ENCODE peak calls at places on chromosomes 3 and 15, in five cellular contexts. I is CD4-positive, alpha-beta T cell; Z is heart left ventricle; S is ovary; V is ascending aorta. Y is an unnamed sample.

GRCh38 chr15:101258238-101259144 is 6.6 kb upstream of the CHSY1 start:
- DNase-seq in V (no peak), I (no peak), S (peak), Z (peak), Y (no peak)

GRCh38 chr3:183031826-183032225 is 51.5 kb upstream of the DCUN1D1 start:
- DNase-seq in S (no peak), V (no peak), Z (no peak), I (no peak), Y (no peak)

GRCh38 chr15:101439920-101440319 is 49.6 kb downstream of the PCSK6 start:
- DNase-seq in I (no peak), S (no peak), Z (no peak), V (no peak), Y (no peak)

GRCh38 chr3:170490828-170491560 is 72.3 kb downstream of the CLDN11 start:
- DNase-seq in Z (no peak), I (no peak), S (no peak), V (no peak), Y (no peak)

GRCh38 chr3:166195808-166196207 is 358.6 kb upstream of the BCHE start:
- DNase-seq in I (no peak), V (no peak), S (no peak), Z (no peak), Y (no peak)

GRCh38 chr3:106365061-106365691 is 496.4 kb upstream of the CBLB start:
- DNase-seq in S (no peak), Z (no peak), I (no peak), V (no peak), Y (no peak)

GRCh38 chr3:111210003-111210699 is 138.5 kb downstream of the NECTIN3 start:
- DNase-seq in Z (no peak), V (no peak), S (no peak), I (no peak), Y (no peak)

GRCh38 chr3:173618703-173619102 is 221.2 kb downstream of the NLGN1 start:
- DNase-seq in S (no peak), I (no peak), Z (peak), V (no peak), Y (no peak)

GRCh38 chr3:107985496-107985895 is 105.3 kb downstream of the CD47 start:
- DNase-seq in I (no peak), Z (no peak), S (no peak), V (no peak), Y (no peak)

GRCh38 chr15:36185845-36186244 is 393.6 kb upstream of the CDIN1 start:
- DNase-seq in Z (no peak), V (no peak), S (no peak), I (no peak), Y (no peak)

GRCh38 chr3:170564664-170565063 is 21.2 kb downstream of the SLC7A14 start:
- DNase-seq in Z (no peak), S (no peak), V (no peak), I (no peak), Y (no peak)

GRCh38 chr15:82882250-82882928 is 70.1 kb downstream of the HOMER2 start:
- DNase-seq in S (no peak), V (no peak), Z (no peak), I (no peak), Y (no peak)

DNA sequence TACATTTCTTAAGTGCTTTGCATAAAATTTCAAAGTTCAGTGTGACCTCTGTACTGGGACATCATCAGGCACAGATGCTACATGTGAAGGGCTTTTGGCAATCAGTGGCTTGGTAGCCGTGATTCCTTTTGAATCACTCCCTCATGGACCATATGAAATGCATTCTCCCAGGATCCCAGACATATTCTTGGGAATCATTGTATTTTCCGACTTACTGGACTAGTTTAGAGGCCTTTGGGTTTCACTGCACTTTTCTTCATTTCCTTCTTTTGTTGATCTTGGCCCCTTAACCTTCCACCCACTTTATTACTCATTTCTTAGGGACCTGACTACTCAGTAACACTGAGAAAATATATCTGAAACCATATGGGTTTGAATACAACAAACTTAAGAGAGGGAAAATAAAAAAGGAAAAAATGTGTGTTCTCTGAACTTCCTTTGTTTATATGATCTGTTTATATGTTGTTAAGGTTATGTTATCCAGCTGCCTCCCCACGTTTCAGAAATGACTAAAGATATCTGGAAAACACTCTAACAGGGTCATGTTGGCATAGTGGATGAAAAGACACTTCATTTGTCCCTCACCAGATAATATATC is 35.1 kb downstream of the HMG20A start:
- DNase-seq in S (no peak), Z (peak), V (no peak), I (no peak), Y (no peak)
- H3K27ac ChIP-seq in S (no peak), Z (peak), V (peak), I (no peak), Y (no peak)

GRCh38 chr15:99250494-99251435 is 516 bp upstream of the LRRC28 start:
- DNase-seq in Z (peak), V (peak), I (peak), S (peak), Y (peak)
- TF ChIP-seq CTCF in Z (no peak), V (no peak), I (no peak), S (no peak), Y (no peak)

GRCh38 chr3:50163572-50163971 is 8.4 kb downstream of the SEMA3F start:
- DNase-seq in Z (no peak), I (no peak), S (no peak), V (no peak), Y (no peak)

GRCh38 chr3:50165388-50166308 is 10.5 kb downstream of the SEMA3F start:
- DNase-seq in Z (peak), V (no peak), I (no peak), S (peak), Y (no peak)

GRCh38 chr3:50164056-50164455 is 8.9 kb downstream of the SEMA3F start:
- DNase-seq in I (no peak), Z (no peak), S (peak), V (peak), Y (no peak)

GRCh38 chr3:50164984-50165383 is 9.9 kb downstream of the SEMA3F start:
- DNase-seq in Z (no peak), V (no peak), I (no peak), S (no peak), Y (no peak)

GRCh38 chr3:50164481-50164880 is 9.4 kb downstream of the SEMA3F start:
- DNase-seq in I (no peak), Z (no peak), V (no peak), S (no peak), Y (no peak)
- H3K27ac ChIP-seq in I (no peak), Z (peak), V (peak), S (no peak), Y (peak)

DNA sequence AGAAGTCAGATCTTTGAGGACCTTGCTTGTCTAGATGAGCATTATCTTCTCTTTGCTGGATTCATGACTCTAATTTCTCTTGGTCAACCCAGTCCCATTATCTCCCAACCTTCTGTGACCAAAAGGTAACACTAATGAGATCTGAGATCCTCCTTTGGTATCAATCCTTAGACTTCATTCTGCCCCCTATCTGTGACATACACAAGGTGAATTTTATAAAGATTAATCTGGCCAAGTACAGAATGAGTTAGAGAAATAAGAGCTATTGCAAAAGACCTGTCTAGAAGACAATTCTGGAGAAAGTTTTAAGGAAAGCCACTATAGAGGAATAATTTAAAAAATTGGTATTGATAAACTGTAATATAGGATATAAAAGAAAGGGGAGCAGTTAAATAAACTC is 113.8 kb upstream of the KCNMB2 start:
- DNase-seq in I (no peak), Z (no peak), V (no peak), S (no peak), Y (no peak)
- TF ChIP-seq CTCF in I (no peak), Z (no peak), V (no peak), S (no peak), Y (no peak)

DNA sequence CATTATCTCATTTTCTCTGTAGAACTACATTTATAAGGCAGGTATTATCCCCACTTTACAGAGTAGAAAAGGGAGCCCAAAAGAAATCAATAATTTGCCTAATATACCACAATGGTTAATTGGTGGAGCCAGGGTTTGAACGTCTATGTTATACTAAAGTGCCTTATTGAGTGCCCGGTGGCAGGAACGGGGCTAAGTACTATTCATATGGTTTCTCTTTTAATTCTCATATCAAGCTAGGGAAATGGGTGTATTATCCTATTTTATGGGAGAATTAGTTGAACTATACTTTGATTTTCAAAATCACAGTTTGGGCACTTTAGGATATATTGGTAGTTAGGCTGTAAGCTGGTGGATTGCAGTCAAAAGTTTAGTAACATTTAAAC is 1.5 kb downstream of the CEP97 start:
- DNase-seq in S (no peak), Z (no peak), V (no peak), I (no peak), Y (no peak)
- H3K27ac ChIP-seq in S (no peak), Z (no peak), V (no peak), I (no peak), Y (no peak)

GRCh38 chr15:69576035-69576526 is 123.5 kb downstream of the RPLP1 start:
- DNase-seq in S (no peak), I (peak), Z (peak), V (no peak), Y (no peak)
- TF ChIP-seq CTCF in S (no peak), I (peak), Z (peak), V (peak), Y (peak)